ENCODE peak calls at places on chromosome 1, in ten cellular contexts. W, G, Z, J, X, C, N, D, Q and L are unnamed samples.
A peak's percentile ranks its signal among the peaks of the same experiment; 100 is the strongest.

GRCh38 chr1:9615316-9616063 is 26.8 kb downstream of the TMEM201 start:
- DNase-seq in W (peak; percentile 60), G (peak; percentile 75), Z (peak; percentile 50), J (peak; percentile 69), X (peak; percentile 47), C (no peak), N (peak; percentile 81), D (peak; percentile 36), Q (no peak), L (no peak)

GRCh38 chr1:53327183-53327941 is 508 bp downstream of the LRP8 start:
- DNase-seq in W (peak; percentile 49), G (peak; percentile 65), Z (peak; percentile 42), J (peak; percentile 67), X (peak; percentile 23), C (no peak), N (peak; percentile 62), D (peak; percentile 40), Q (no peak), L (peak; percentile 67)

GRCh38 chr1:3465935-3466321 is 11.5 kb downstream of the ARHGEF16 start:
- DNase-seq in W (peak; percentile 14), G (no peak), Z (no peak), J (no peak), X (no peak), C (no peak), N (peak; percentile 36), D (no peak), Q (no peak), L (no peak)

GRCh38 chr1:55214903-55215193 is 316 bp downstream of the USP24 start:
- DNase-seq in W (no peak), G (peak; percentile 73), Z (peak; percentile 59), J (peak; percentile 76), X (no peak), C (no peak), N (no peak), D (peak; percentile 49), Q (peak; percentile 69), L (peak; percentile 67)

GRCh38 chr1:187078321-187078720 is 249.6 kb downstream of the PLA2G4A start:
- DNase-seq in W (no peak), G (no peak), Z (no peak), J (no peak), X (no peak), C (no peak), N (no peak), D (no peak), Q (no peak), L (no peak)

GRCh38 chr1:153485880-153486279 is 25.4 kb upstream of the S100A7 start:
- DNase-seq in W (no peak), G (peak; percentile 54), Z (no peak), J (peak; percentile 42), X (no peak), C (no peak), N (no peak), D (no peak), Q (no peak), L (no peak)

GRCh38 chr1:24720152-24720551 is 25.1 kb upstream of the CLIC4 start:
- DNase-seq in W (peak; percentile 90), G (peak; percentile 91), Z (peak; percentile 95), J (no peak), X (no peak), C (no peak), N (peak; percentile 3), D (peak; percentile 96), Q (no peak), L (peak; percentile 86)

GRCh38 chr1:67732750-67733151 is 47.8 kb downstream of the GADD45A start:
- DNase-seq in W (peak; percentile 48), G (peak; percentile 50), Z (peak; percentile 38), J (no peak), X (no peak), C (peak; percentile 88), N (no peak), D (peak; percentile 85), Q (no peak), L (no peak)

GRCh38 chr1:20008391-20008841 is 29.0 kb upstream of the PLA2G2A start:
- DNase-seq in W (peak; percentile 52), G (peak; percentile 59), Z (no peak), J (no peak), X (no peak), C (no peak), N (peak; percentile 39), D (no peak), Q (no peak), L (peak; percentile 56)

GRCh38 chr1:8910914-8911313 is 32.4 kb upstream of the ENO1 start:
- DNase-seq in W (no peak), G (no peak), Z (peak; percentile 35), J (no peak), X (no peak), C (no peak), N (no peak), D (no peak), Q (no peak), L (no peak)

GRCh38 chr1:97947751-97948150 is 26.9 kb upstream of the DPYD start:
- DNase-seq in W (no peak), G (peak; percentile 6), Z (peak; percentile 39), J (no peak), X (no peak), C (no peak), N (no peak), D (no peak), Q (no peak), L (no peak)

GRCh38 chr1:112230232-112230631 is 165.8 kb upstream of the CTTNBP2NL start:
- DNase-seq in W (no peak), G (no peak), Z (no peak), J (no peak), X (no peak), C (no peak), N (no peak), D (no peak), Q (no peak), L (no peak)